ENCODE peak calls at places on chromosomes 7 and 10, in five cellular contexts. X is RWPE1, S is nephron progenitor cell, G is suprapubic skin, A is astrocyte of the cerebellum. C is an unnamed sample.

GRCh38 chr10:119489572-119490326 is 52.8 kb downstream of the RGS10 start:
- DNase-seq in X (peak), S (peak), G (no peak), A (no peak), C (peak)

GRCh38 chr7:158357898-158358821 is 229.5 kb downstream of the PTPRN2 start:
- DNase-seq in X (no peak), S (no peak), G (no peak), A (no peak), C (no peak)

GRCh38 chr10:130567436-130567835 is 431.2 kb downstream of the GLRX3 start:
- DNase-seq in X (no peak), S (no peak), G (peak), A (no peak), C (no peak)

GRCh38 chr7:94908204-94909022 is 1.0 kb downstream of the PPP1R9A start:
- DNase-seq in X (peak), S (peak), G (no peak), A (peak), C (peak)

GRCh38 chr10:113171662-113172061 is 221.6 kb downstream of the TCF7L2 start:
- DNase-seq in X (no peak), S (no peak), G (no peak), A (no peak), C (no peak)

GRCh38 chr10:84012831-84013458 is 126.4 kb upstream of the GHITM start:
- DNase-seq in X (no peak), S (no peak), G (no peak), A (no peak), C (no peak)

GRCh38 chr10:96017227-96017687 is 26.1 kb upstream of the CCNJ start:
- DNase-seq in X (peak), S (peak), G (no peak), A (peak), C (peak)

GRCh38 chr10:11270135-11270857 is 252.6 kb downstream of the CELF2 start:
- DNase-seq in X (peak), S (peak), G (no peak), A (peak), C (peak)

GRCh38 chr7:90238017-90238416 is 7.0 kb upstream of the CFAP69 start:
- DNase-seq in X (no peak), S (no peak), G (no peak), A (no peak), C (no peak)

GRCh38 chr10:34713875-34714274 is 101.2 kb downstream of the PARD3 start:
- DNase-seq in X (peak), S (no peak), G (no peak), A (no peak), C (no peak)

GRCh38 chr7:111088328-111088727 is 2.6 kb upstream of the LRRN3 start:
- DNase-seq in X (no peak), S (no peak), G (no peak), A (no peak), C (no peak)

GRCh38 chr7:133623716-133624115 is 370.8 kb downstream of the EXOC4 start:
- DNase-seq in X (no peak), S (no peak), G (no peak), A (no peak), C (no peak)

GRCh38 chr10:59829601-59830000 is 76.3 kb upstream of the MRLN start:
- DNase-seq in X (no peak), S (no peak), G (no peak), A (no peak), C (no peak)

GRCh38 chr7:91357379-91357778 is 93.1 kb downstream of the FZD1 start:
- DNase-seq in X (no peak), S (no peak), G (no peak), A (no peak), C (no peak)

GRCh38 chr10:19031763-19032162 is 16.8 kb upstream of the MALRD1 start:
- DNase-seq in X (no peak), S (no peak), G (no peak), A (no peak), C (no peak)

GRCh38 chr7:1344421-1344820 is 111.7 kb downstream of the UNCX start:
- DNase-seq in X (no peak), S (no peak), G (no peak), A (no peak), C (no peak)

GRCh38 chr10:42990016-42990720 is 86.7 kb upstream of the RET start:
- DNase-seq in X (no peak), S (peak), G (peak), A (no peak), C (peak)

DNA sequence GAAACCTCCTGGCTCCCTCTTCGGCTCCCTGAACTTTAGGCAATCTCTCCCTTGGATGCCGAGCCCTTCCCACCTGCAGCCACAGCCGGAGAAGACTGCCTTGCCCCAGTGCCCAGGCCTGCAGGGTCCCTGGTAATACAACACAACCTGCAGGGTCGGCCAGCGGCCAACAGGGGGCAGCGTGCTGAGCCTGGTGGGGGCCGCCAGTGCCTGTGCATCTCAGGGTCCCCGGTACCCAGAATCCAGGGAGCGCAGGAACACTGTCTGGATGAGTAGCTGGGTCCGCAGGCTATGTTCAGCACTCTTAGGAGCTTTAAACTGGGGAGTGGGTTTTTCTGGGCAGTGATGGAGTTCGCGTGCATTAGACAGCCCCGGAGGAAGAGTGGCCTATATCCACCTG is 17.5 kb upstream of the C10orf71 start:
- DNase-seq in X (no peak), S (peak), G (peak), A (no peak), C (peak)
- TF ChIP-seq CTCF in X (no peak), S (peak), G (no peak), A (peak), C (peak)

GRCh38 chr7:6035686-6036085 is 4.5 kb downstream of the ANKRD61 start:
- DNase-seq in X (no peak), S (no peak), G (no peak), A (no peak), C (no peak)

GRCh38 chr7:6031567-6031966 is 391 bp downstream of the ANKRD61 start:
- DNase-seq in X (no peak), S (no peak), G (no peak), A (no peak), C (no peak)

GRCh38 chr7:6030988-6031387 is at the start of gene ANKRD61:
- DNase-seq in X (no peak), S (no peak), G (no peak), A (no peak), C (no peak)

GRCh38 chr7:6035165-6035564 is 4.0 kb downstream of the ANKRD61 start:
- DNase-seq in X (no peak), S (no peak), G (no peak), A (no peak), C (no peak)

DNA sequence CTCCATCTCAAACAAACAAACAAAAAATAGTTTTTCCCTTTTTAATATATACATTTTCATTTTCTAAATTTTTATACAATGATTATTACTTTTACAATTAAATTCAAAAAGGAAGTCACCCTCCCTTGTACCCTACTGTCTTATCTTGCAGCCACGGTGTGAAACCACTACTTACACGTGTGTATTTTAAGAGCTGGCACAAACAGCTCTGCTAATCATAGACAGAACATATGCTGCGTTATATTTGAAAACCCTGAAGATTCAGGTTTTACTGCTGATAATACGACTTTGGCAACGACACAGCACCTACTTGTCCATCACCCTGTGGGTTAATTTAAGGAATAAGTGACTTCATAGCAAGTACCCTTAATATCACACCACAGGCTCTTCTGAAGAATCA is 991 bp downstream of the ANKRD61 start:
- DNase-seq in X (no peak), S (no peak), G (no peak), A (no peak), C (no peak)
- TF ChIP-seq CTCF in X (no peak), S (no peak), G (no peak), A (no peak), C (no peak)

DNA sequence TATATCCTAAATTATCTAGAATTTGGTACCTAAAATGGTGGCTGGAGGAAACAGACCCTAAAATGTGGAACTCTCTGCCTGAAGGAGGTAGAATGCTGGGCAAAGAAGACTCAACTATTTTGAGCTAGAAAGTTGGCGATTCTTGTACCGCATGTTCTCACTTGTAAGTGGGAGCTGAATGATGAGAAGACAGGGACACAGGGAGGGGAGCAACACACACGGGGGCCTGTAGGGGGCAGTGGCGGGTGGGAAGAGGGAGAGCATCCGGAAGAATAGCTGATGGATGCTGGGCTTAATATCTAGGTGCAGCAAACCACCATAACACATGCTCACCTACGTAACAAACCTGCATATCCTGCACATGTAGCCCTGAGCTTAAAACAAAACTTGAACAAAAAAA is 250.6 kb downstream of the CALN1 start:
- DNase-seq in X (no peak), S (peak), G (no peak), A (no peak), C (no peak)
- TF ChIP-seq CTCF in X (no peak), S (no peak), G (no peak), A (no peak), C (peak)

GRCh38 chr10:3408603-3409365 is 236.2 kb upstream of the PITRM1 start:
- DNase-seq in X (no peak), S (no peak), G (no peak), A (no peak), C (no peak)
- TF ChIP-seq CTCF in X (no peak), S (no peak), G (no peak), A (no peak), C (no peak)

GRCh38 chr7:138602456-138602855 is 98.7 kb downstream of the SVOPL start:
- DNase-seq in X (no peak), S (no peak), G (no peak), A (no peak), C (no peak)
- TF ChIP-seq CTCF in X (no peak), S (no peak), G (no peak), A (no peak), C (no peak)

DNA sequence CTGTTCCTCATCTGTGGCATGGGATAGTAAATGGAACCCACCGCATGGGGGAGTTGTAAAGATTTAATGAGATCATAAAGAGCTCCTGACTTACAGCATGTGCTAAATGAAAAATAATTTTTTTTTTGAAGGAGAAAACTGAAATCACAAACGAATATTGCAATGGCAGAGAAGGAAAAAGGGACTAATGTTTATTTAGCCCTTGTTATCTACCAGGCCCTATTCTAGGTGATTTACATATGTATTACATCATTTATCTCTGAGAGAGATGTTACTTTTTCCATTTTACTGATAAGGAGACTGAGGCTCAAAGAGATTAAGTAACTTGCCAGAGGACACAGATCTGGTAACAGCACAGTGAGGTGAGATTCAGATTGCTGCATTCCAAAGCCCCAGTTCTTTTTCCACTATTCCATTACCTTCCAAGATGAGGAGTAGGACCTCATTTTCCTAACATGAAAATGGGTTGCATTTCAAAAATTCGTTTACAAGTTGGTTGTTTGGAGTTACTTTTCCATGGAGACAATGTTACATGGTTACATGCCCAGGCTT is 28.6 kb downstream of the VCL start:
- DNase-seq in X (no peak), S (no peak), G (no peak), A (no peak), C (no peak)
- TF ChIP-seq CTCF in X (no peak), S (no peak), G (no peak), A (no peak), C (no peak)

GRCh38 chr10:61903184-61903990 is 1.9 kb downstream of the ARID5B start:
- DNase-seq in X (peak), S (peak), G (peak), A (no peak), C (peak)
- TF ChIP-seq CTCF in X (peak), S (no peak), G (no peak), A (peak), C (no peak)

C was measured in endothelial cell.